ENCODE peak calls at places on chromosomes 13 and 19, in ten cellular contexts. H is body of pancreas, J is adrenal gland, E is H1, W is stomach, L is IMR-90, B is spleen, Y is gastrocnemius medialis, X is Peyer's patch, D is breast epithelium. K is an unnamed sample.
A peak's percentile ranks its signal among the peaks of the same experiment; 100 is the strongest.

GRCh38 chr19:49436381-49437017 is 4.8 kb downstream of the SLC17A7 start:
- DNase-seq in H (no peak), J (no peak), E (peak; percentile 100), W (no peak), L (no peak), B (no peak), Y (no peak), X (no peak), D (no peak), K (no peak)

GRCh38 chr13:45335397-45336024 is 5.5 kb downstream of the TPT1 start:
- DNase-seq in H (no peak), J (no peak), E (no peak), W (no peak), L (no peak), B (no peak), Y (no peak), X (no peak), D (no peak), K (no peak)

GRCh38 chr19:57282011-57282636 is 1.8 kb downstream of the ZNF460 start:
- DNase-seq in H (no peak), J (no peak), E (no peak), W (no peak), L (no peak), B (no peak), Y (no peak), X (no peak), D (no peak), K (no peak)

GRCh38 chr13:51520524-51520923 is 63.7 kb upstream of the WDFY2 start:
- DNase-seq in H (peak; percentile 25), J (no peak), E (no peak), W (no peak), L (peak; percentile 80), B (no peak), Y (no peak), X (no peak), D (no peak), K (no peak)

GRCh38 chr13:101453784-101454201 is 1.3 kb downstream of the ITGBL1 start:
- DNase-seq in H (peak; percentile 55), J (peak; percentile 23), E (no peak), W (peak; percentile 47), L (no peak), B (no peak), Y (no peak), X (no peak), D (no peak), K (no peak)

GRCh38 chr19:7865262-7865911 is 8.8 kb downstream of the PRR36 start:
- DNase-seq in H (no peak), J (no peak), E (no peak), W (no peak), L (no peak), B (no peak), Y (no peak), X (no peak), D (no peak), K (no peak)

GRCh38 chr13:80389073-80390038 is 48.4 kb upstream of the SPRY2 start:
- DNase-seq in H (no peak), J (no peak), E (no peak), W (no peak), L (no peak), B (no peak), Y (no peak), X (no peak), D (no peak), K (no peak)

GRCh38 chr13:32427852-32428580 is at the start of gene N4BP2L1:
- DNase-seq in H (peak; percentile 85), J (peak; percentile 73), E (peak; percentile 76), W (peak; percentile 71), L (no peak), B (peak; percentile 94), Y (peak; percentile 59), X (peak; percentile 94), D (peak; percentile 64), K (peak; percentile 75)

GRCh38 chr19:12788682-12789097 is 2.6 kb upstream of the JUNB start:
- DNase-seq in H (peak; percentile 89), J (peak; percentile 91), E (no peak), W (peak; percentile 81), L (peak; percentile 75), B (peak; percentile 92), Y (peak; percentile 81), X (peak; percentile 90), D (no peak), K (peak; percentile 84)

GRCh38 chr13:114049026-114049425 is 75.2 kb upstream of the C13orf46 start:
- DNase-seq in H (no peak), J (no peak), E (no peak), W (no peak), L (no peak), B (peak; percentile 88), Y (no peak), X (peak; percentile 86), D (no peak), K (no peak)

GRCh38 chr13:34349091-34349722 is 531.3 kb downstream of the RFC3 start:
- DNase-seq in H (peak; percentile 54), J (peak; percentile 67), E (no peak), W (no peak), L (peak; percentile 89), B (no peak), Y (peak; percentile 35), X (peak; percentile 54), D (peak; percentile 70), K (peak; percentile 59)

GRCh38 chr13:34698953-34699352 is 243.1 kb upstream of the NBEA start:
- DNase-seq in H (no peak), J (no peak), E (no peak), W (no peak), L (no peak), B (no peak), Y (no peak), X (no peak), D (no peak), K (no peak)

GRCh38 chr19:12867120-12868099 is 13.8 kb downstream of the DNASE2 start:
- DNase-seq in H (peak; percentile 63), J (peak; percentile 68), E (peak; percentile 96), W (peak; percentile 73), L (peak; percentile 43), B (peak; percentile 89), Y (no peak), X (peak; percentile 83), D (no peak), K (peak; percentile 57)

GRCh38 chr19:1765182-1765903 is 12.0 kb downstream of the ONECUT3 start:
- DNase-seq in H (no peak), J (no peak), E (peak; percentile 55), W (no peak), L (no peak), B (no peak), Y (no peak), X (no peak), D (no peak), K (no peak)

GRCh38 chr13:41460930-41461329 is 3.6 kb downstream of the RGCC start:
- DNase-seq in H (no peak), J (no peak), E (no peak), W (no peak), L (no peak), B (no peak), Y (no peak), X (no peak), D (no peak), K (no peak)

GRCh38 chr13:41463823-41464602 is 6.7 kb downstream of the RGCC start:
- DNase-seq in H (no peak), J (no peak), E (no peak), W (no peak), L (no peak), B (peak; percentile 80), Y (no peak), X (peak; percentile 72), D (no peak), K (no peak)

GRCh38 chr13:41462427-41462826 is 5.1 kb downstream of the RGCC start:
- DNase-seq in H (no peak), J (no peak), E (no peak), W (no peak), L (no peak), B (no peak), Y (no peak), X (no peak), D (no peak), K (no peak)

GRCh38 chr13:41459754-41460111 is 2.4 kb downstream of the RGCC start:
- DNase-seq in H (no peak), J (no peak), E (no peak), W (no peak), L (no peak), B (no peak), Y (no peak), X (no peak), D (no peak), K (no peak)

GRCh38 chr13:41461527-41462124 is 4.3 kb downstream of the RGCC start:
- DNase-seq in H (no peak), J (no peak), E (no peak), W (no peak), L (no peak), B (no peak), Y (no peak), X (no peak), D (no peak), K (no peak)
- TF ChIP-seq POLR2A in H (no peak), J (no peak), E (no peak), W (no peak), L (no peak), B (no peak), Y (no peak), X (no peak), D (no peak), K (no peak)

GRCh38 chr19:34188388-34188787 is 16.1 kb downstream of the LSM14A start:
- DNase-seq in H (no peak), J (no peak), E (no peak), W (no peak), L (no peak), B (no peak), Y (no peak), X (no peak), D (no peak), K (no peak)
- H3K4me1 ChIP-seq in H (peaks cover 68% of the 10 kb centered on the region), J (peaks cover 27% of the 10 kb centered on the region), E (peaks cover 4% of the 10 kb centered on the region), W (peaks cover 51% of the 10 kb centered on the region), L (peaks cover 13% of the 10 kb centered on the region), B (peaks cover 96% of the 10 kb centered on the region), Y (peaks cover 80% of the 10 kb centered on the region), X (peaks cover 7% of the 10 kb centered on the region), D (no peaks in the 10 kb centered on the region), K (peaks cover 14% of the 10 kb centered on the region)

DNA sequence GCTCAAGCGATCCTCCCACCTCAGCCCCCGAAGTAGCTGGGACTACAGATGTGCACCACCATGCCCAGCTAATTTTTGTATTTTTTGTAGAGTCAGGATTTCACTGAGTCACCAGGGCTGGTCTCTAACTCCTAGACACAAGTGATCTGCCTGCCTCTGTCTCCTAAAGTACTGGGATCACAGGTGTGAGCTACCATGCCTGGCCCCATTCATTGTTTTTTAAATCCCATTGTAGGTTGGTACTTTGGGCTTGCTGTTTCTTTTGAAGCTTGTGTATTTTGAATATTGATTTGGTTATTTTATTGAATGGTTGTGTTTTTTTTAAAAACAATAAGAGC is 26.7 kb downstream of the ZMYM2 start:
- DNase-seq in H (no peak), J (no peak), E (no peak), W (no peak), L (no peak), B (no peak), Y (no peak), X (no peak), D (no peak), K (no peak)
- TF ChIP-seq POLR2A in H (no peak), J (no peak), E (no peak), W (no peak), L (no peak), B (no peak), Y (no peak), X (no peak), D (no peak), K (no peak)

DNA sequence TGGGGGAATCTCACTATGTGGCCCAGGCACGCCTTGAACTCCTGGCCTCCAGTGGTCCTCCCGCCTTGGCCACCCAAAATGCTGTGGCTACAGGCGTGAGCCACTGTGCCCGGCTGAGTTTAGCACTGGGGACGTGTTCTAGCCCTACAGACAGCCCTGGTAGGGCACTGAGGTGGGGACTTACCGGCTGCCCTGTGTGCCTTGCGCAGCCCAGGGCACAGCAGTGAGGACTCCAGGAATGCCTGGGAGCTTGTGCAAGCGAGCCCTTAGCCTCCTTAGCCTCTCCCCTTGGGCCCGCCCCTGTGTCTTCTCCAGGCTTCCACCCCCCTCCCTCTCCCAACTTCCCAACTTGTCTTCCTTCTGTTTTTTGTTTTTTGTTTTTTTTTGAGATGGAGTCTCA is 21.0 kb downstream of the CCNE1 start:
- DNase-seq in H (no peak), J (no peak), E (no peak), W (no peak), L (no peak), B (no peak), Y (no peak), X (no peak), D (no peak), K (no peak)
- H3K4me1 ChIP-seq in H (no peaks in the 10 kb centered on the region), J (no peaks in the 10 kb centered on the region), E (no peaks in the 10 kb centered on the region), W (no peaks in the 10 kb centered on the region), L (no peaks in the 10 kb centered on the region), B (peaks cover 13% of the 10 kb centered on the region), Y (no peaks in the 10 kb centered on the region), X (no peaks in the 10 kb centered on the region), D (no peaks in the 10 kb centered on the region), K (no peaks in the 10 kb centered on the region)